ENCODE peak calls at places on chromosomes 11 and 22, in five cellular contexts. L is cardiac muscle cell, I is mammary epithelial cell, O is psoas muscle, D is HCT116. N is an unnamed sample.

GRCh38 chr11:113906038-113906437 is 1.4 kb downstream of the HTR3B start:
- DNase-seq in L (peak; percentile 65), I (no peak), O (no peak), D (peak; percentile 45), N (no peak)

GRCh38 chr11:1706634-1707400 is 9.8 kb downstream of the KRTAP5-6 start:
- DNase-seq in L (no peak), I (no peak), O (peak; percentile 75), D (no peak), N (no peak)

GRCh38 chr22:30490399-30490798 is 15.1 kb downstream of the SEC14L4 start:
- DNase-seq in L (no peak), I (no peak), O (no peak), D (no peak), N (no peak)

GRCh38 chr11:120279490-120279889 is 39.5 kb downstream of the POU2F3 start:
- DNase-seq in L (no peak), I (no peak), O (no peak), D (no peak), N (no peak)

GRCh38 chr11:19087658-19088057 is 27.1 kb upstream of the MRGPRX2 start:
- DNase-seq in L (no peak), I (peak; percentile 60), O (no peak), D (no peak), N (no peak)

GRCh38 chr22:37267128-37267587 is 15.2 kb upstream of the CYTH4 start:
- DNase-seq in L (peak; percentile 74), I (no peak), O (peak; percentile 58), D (no peak), N (peak; percentile 67)

GRCh38 chr22:37154925-37155712 is 5.4 kb upstream of the IL2RB start:
- DNase-seq in L (no peak), I (peak; percentile 12), O (no peak), D (peak; percentile 38), N (no peak)

GRCh38 chr11:43681543-43681942 is 1.0 kb downstream of the HSD17B12 start:
- DNase-seq in L (peak; percentile 13), I (no peak), O (no peak), D (no peak), N (no peak)

GRCh38 chr11:45650166-45651095 is 15.0 kb downstream of the CHST1 start:
- DNase-seq in L (no peak), I (no peak), O (no peak), D (no peak), N (no peak)

GRCh38 chr11:125429174-125429707 is 66.8 kb downstream of the FEZ1 start:
- DNase-seq in L (peak; percentile 77), I (peak; percentile 35), O (peak; percentile 78), D (peak; percentile 63), N (peak; percentile 62)

GRCh38 chr22:44360686-44361381 is 48.1 kb upstream of the SHISAL1 start:
- DNase-seq in L (no peak), I (peak; percentile 96), O (peak; percentile 60), D (no peak), N (no peak)

GRCh38 chr11:134571301-134571700 is 159.3 kb upstream of the B3GAT1 start:
- DNase-seq in L (no peak), I (no peak), O (no peak), D (no peak), N (no peak)

GRCh38 chr22:27554106-27554814 is 247.3 kb downstream of the MN1 start:
- DNase-seq in L (no peak), I (no peak), O (no peak), D (no peak), N (no peak)

GRCh38 chr11:118988280-118988679 is 9.7 kb upstream of the CENATAC start:
- DNase-seq in L (no peak), I (peak; percentile 95), O (no peak), D (no peak), N (no peak)

GRCh38 chr11:91790873-91791468 is 433.6 kb upstream of the FAT3 start:
- DNase-seq in L (no peak), I (no peak), O (no peak), D (no peak), N (no peak)

DNA sequence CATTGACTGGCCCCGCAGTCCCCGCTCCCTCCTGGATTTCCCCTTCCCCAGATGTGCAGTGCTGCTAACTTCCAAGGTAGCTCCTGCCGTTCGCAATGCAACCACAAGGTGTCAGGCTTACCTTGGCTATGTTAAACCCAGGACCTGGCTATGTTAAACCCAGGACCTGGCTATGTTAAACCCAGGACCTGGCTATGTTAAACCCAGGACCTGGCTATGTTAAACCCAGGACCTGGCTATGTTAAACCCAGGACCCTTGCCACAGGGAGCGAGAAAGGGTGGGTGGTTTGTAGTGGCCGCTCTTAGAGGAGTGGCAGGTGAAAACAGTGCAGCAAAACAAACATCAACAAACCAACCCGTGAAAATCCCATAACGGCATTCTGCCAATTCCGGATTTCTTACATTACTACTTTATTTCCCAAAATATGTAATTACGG is 2.9 kb upstream of the ADAMTS8 start:
- DNase-seq in L (peak; percentile 87), I (no peak), O (peak; percentile 79), D (peak; percentile 74), N (peak; percentile 82)
- TF ChIP-seq CTCF in L (peak; percentile 68), I (peak; percentile 61), O (peak; percentile 69), D (peak; percentile 78), N (peak; percentile 69)

GRCh38 chr11:34149786-34150185 is 44.4 kb downstream of the NAT10 start:
- DNase-seq in L (no peak), I (no peak), O (peak; percentile 59), D (no peak), N (no peak)
- TF ChIP-seq CTCF in L (peak; percentile 42), I (no peak), O (peak; percentile 24), D (peak; percentile 44), N (peak; percentile 46)

DNA sequence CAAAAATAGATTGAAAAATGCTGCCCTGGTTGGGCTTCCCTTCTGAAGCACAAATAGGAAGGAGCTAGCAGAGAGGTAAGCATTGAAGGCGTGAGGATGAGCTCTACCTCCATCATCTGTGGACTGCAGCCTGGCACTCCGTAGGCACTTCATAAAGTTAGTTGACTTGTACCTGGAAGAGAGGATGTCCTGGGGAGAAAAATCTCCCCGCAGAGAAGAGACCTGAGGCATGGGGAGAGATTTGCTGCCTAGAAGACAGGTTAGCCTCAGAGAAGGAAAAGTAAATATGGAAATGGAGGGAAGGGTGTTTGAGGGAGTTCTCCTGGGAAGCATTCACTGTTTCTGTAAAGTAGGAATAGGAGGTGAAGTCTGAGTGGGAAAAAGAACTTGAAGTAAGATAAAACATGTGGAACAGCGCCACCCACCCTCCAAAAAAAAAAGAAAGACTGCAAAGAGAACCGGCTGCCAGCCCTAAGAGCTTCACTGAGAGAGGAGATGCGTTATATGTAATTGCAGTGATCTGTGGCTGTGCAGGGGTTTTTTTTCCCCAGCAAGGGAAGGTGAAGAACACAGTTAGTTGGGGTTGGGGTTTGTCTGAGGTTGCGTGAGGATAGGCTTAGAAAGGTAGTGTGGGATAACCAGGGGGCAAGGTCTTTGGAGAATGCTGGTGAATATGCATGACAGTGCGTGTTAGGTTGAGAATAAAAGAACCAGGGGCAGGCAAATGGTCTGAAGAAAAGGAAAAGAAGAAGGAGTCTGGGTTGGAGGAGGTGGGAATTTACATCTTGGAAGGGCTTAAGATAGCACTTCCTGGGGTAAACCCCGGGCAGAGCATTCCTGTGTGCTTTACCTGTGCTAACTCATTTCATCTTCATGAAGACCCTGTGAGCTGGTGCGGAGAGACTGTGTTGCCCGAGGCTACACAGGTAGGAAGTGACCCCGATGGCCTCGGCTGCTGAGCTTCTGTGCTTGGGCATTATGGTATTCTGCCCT is 16.0 kb downstream of the TNRC6B start:
- DNase-seq in L (peak; percentile 58), I (no peak), O (no peak), D (no peak), N (no peak)
- TF ChIP-seq CTCF in L (peak; percentile 52), I (peak; percentile 25), O (peak; percentile 14), D (peak; percentile 28), N (peak; percentile 51)

GRCh38 chr11:123559418-123559817 is 95.0 kb downstream of the SCN3B start:
- DNase-seq in L (no peak), I (no peak), O (no peak), D (no peak), N (no peak)

GRCh38 chr11:123560001-123560400 is 94.4 kb downstream of the SCN3B start:
- DNase-seq in L (no peak), I (no peak), O (peak; percentile 81), D (no peak), N (no peak)

GRCh38 chr11:123562166-123562565 is 92.3 kb downstream of the SCN3B start:
- DNase-seq in L (peak; percentile 46), I (no peak), O (no peak), D (no peak), N (no peak)

GRCh38 chr11:123562829-123563228 is 91.6 kb downstream of the SCN3B start:
- DNase-seq in L (no peak), I (no peak), O (no peak), D (no peak), N (no peak)

DNA sequence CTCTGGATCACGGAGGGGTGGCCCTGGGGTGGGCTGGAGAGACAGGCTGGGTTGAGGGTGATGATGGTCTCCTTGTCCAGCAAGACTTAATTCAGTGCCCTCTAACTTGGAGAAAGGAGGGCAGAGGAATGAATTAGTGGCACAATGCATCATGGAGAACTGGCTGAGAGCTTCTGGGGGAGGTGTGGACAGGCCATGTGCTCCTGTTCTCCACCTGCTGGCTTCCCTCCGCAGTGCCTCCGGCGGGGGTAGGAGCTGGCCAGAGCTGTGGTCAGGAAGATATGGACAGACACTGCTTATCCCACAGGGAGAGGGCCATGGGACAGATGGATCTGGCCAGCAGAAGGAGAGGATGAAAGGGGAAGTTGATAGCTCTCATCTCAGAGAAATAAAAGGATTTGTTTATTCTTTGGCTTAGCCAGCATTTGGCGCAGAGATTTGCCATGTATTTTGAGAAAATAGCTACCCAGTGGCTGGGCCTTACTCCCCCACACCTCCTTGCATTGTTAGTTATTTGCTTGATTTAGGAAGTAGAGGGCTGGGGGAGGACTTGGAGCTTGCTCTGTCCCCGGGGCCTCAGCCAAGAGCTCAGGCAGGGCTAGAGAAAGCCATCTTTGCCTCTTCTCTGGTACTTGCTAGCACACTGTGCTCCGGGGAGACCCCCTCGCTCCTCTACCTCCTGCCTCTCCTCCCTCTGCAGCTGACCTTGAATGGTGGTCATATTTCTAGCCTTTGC is 93.2 kb downstream of the SCN3B start:
- DNase-seq in L (peak; percentile 66), I (no peak), O (no peak), D (no peak), N (peak; percentile 34)
- TF ChIP-seq CTCF in L (peak; percentile 45), I (no peak), O (peak; percentile 13), D (peak; percentile 28), N (peak; percentile 53)

GRCh38 chr11:112361396-112361795 is 100.7 kb upstream of the PLET1 start:
- DNase-seq in L (no peak), I (no peak), O (no peak), D (no peak), N (no peak)
- TF ChIP-seq CTCF in L (no peak), I (no peak), O (no peak), D (no peak), N (no peak)

GRCh38 chr11:7299393-7299792 is 47.7 kb downstream of the SYT9 start:
- DNase-seq in L (no peak), I (no peak), O (no peak), D (no peak), N (no peak)
- TF ChIP-seq CTCF in L (no peak), I (no peak), O (no peak), D (no peak), N (no peak)

GRCh38 chr11:69186316-69187266 is 30.9 kb downstream of the SMIM38 start:
- DNase-seq in L (no peak), I (no peak), O (no peak), D (no peak), N (no peak)
- TF ChIP-seq CTCF in L (peak; percentile 13), I (no peak), O (no peak), D (peak; percentile 29), N (no peak)

N was measured in progenitor cell of endocrine pancreas.